ENCODE peak calls at places on chromosomes 2 and 18, in four cellular contexts. C is K562, F is breast epithelium, Y is HepG2. B is an unnamed sample.

GRCh38 chr18:78986018-78986481 is 6.4 kb downstream of the SALL3 start:
- DNase-seq in C (peak; percentile 14), F (no peak), Y (peak; percentile 17), B (no peak)

GRCh38 chr18:79924814-79925655 is 26.4 kb downstream of the SLC66A2 start:
- DNase-seq in C (no peak), F (peak; percentile 25), Y (no peak), B (peak; percentile 21)

GRCh38 chr2:62089658-62090057 is 106.3 kb upstream of the B3GNT2 start:
- DNase-seq in C (no peak), F (no peak), Y (no peak), B (no peak)

GRCh38 chr2:186726938-186727337 is 33.1 kb downstream of the FAM171B start:
- DNase-seq in C (no peak), F (no peak), Y (no peak), B (no peak)

GRCh38 chr2:237924164-237924534 is 42.7 kb upstream of the UBE2F start:
- DNase-seq in C (no peak), F (no peak), Y (no peak), B (no peak)

GRCh38 chr2:169091761-169092523 is 22.6 kb downstream of the DHRS9 start:
- DNase-seq in C (no peak), F (peak; percentile 62), Y (no peak), B (peak; percentile 74)

GRCh38 chr2:47069628-47070154 is 85.4 kb downstream of the STPG4 start:
- DNase-seq in C (no peak), F (peak; percentile 87), Y (peak; percentile 84), B (peak; percentile 67)

GRCh38 chr2:230664844-230665243 is 47.8 kb upstream of the CAB39 start:
- DNase-seq in C (no peak), F (no peak), Y (no peak), B (no peak)

GRCh38 chr2:18976112-18976961 is 382.1 kb downstream of the OSR1 start:
- DNase-seq in C (no peak), F (no peak), Y (no peak), B (no peak)

GRCh38 chr2:6073260-6074141 is 381.3 kb downstream of the SOX11 start:
- DNase-seq in C (no peak), F (no peak), Y (no peak), B (no peak)

GRCh38 chr18:55319517-55319905 is 268.5 kb downstream of the TCF4 start:
- DNase-seq in C (no peak), F (no peak), Y (no peak), B (no peak)

GRCh38 chr2:86480105-86480504 is 38.9 kb downstream of the KDM3A start:
- DNase-seq in C (no peak), F (peak; percentile 56), Y (no peak), B (peak; percentile 57)

GRCh38 chr2:133836691-133837090 is 268.4 kb upstream of the NCKAP5 start:
- DNase-seq in C (no peak), F (no peak), Y (no peak), B (no peak)

GRCh38 chr2:104844813-104845551 is 8.9 kb upstream of the POU3F3 start:
- DNase-seq in C (peak; percentile 3), F (no peak), Y (no peak), B (no peak)

GRCh38 chr2:3457524-3458395 is 61.6 kb downstream of the ADI1 start:
- DNase-seq in C (no peak), F (no peak), Y (no peak), B (peak; percentile 18)

GRCh38 chr2:168210898-168211570 is 36.4 kb downstream of the STK39 start:
- DNase-seq in C (no peak), F (no peak), Y (peak; percentile 88), B (no peak)

GRCh38 chr2:42567806-42568429 is 514 bp upstream of the MTA3 start:
- DNase-seq in C (peak; percentile 12), F (peak; percentile 53), Y (peak; percentile 40), B (peak; percentile 55)

GRCh38 chr2:181218271-181218935 is 238.0 kb downstream of the UBE2E3 start:
- DNase-seq in C (no peak), F (no peak), Y (no peak), B (no peak)
- H3K4me3 ChIP-seq in C (no peak overlapping the region), F (no peak overlapping the region), Y (no peak overlapping the region), B (no peak overlapping the region)

GRCh38 chr2:174682578-174683391 is 81.5 kb downstream of the CHRNA1 start:
- DNase-seq in C (no peak), F (no peak), Y (no peak), B (peak; percentile 61)
- TF ChIP-seq POLR2A in C (no peak), F (no peak), Y (no peak), B (no peak)

GRCh38 chr2:239239607-239240479 is 161.0 kb downstream of the HDAC4 start:
- DNase-seq in C (no peak), F (no peak), Y (no peak), B (no peak)
- H3K4me3 ChIP-seq in C (no peak overlapping the region), F (no peak overlapping the region), Y (no peak overlapping the region), B (no peak overlapping the region)

GRCh38 chr2:143885461-143885860 is 634.5 kb downstream of the ZEB2 start:
- DNase-seq in C (no peak), F (no peak), Y (no peak), B (no peak)
- TF ChIP-seq POLR2A in C (no peak), F (no peak), Y (no peak), B (no peak)

GRCh38 chr2:69762513-69763494 is 20.9 kb downstream of the ANXA4 start:
- DNase-seq in C (no peak), F (no peak), Y (no peak), B (peak; percentile 42)
- H3K4me3 ChIP-seq in C (no peak overlapping the region), F (peak overlapping the region; percentile 40), Y (no peak overlapping the region), B (peak overlapping the region; percentile 11)

DNA sequence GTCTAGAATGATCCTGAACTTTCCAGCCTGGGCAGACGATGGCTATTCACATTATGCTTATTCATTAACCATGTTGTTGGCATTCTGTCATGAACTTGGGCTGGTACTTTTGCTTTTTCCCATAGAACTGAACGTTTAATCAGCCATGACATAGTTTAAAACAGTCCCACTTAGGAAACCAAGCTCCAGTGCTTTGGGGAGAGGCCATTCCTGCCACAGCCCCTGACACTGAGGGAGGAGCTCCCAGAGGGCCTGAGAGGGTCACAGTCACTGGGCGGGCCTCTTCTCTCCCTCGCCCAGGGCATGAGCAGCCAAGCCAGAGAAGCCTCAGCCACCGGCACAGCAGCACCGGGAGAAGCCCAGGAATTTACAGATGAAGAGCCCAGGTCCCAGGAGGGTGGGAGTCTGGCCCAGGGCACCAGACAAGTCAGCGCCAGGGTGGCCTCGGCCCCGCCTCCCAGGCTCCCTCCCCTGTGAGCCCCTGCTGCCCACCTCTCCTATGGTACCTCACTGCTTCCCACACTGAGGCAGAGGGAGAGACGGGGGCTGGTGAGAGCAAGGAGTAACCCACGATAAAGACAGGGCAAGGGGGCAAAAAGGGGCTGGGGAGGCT is 33.6 kb downstream of the MAL start:
- DNase-seq in C (no peak), F (peak; percentile 19), Y (no peak), B (peak; percentile 29)
- TF ChIP-seq POLR2A in C (no peak), F (no peak), Y (no peak), B (no peak)

DNA sequence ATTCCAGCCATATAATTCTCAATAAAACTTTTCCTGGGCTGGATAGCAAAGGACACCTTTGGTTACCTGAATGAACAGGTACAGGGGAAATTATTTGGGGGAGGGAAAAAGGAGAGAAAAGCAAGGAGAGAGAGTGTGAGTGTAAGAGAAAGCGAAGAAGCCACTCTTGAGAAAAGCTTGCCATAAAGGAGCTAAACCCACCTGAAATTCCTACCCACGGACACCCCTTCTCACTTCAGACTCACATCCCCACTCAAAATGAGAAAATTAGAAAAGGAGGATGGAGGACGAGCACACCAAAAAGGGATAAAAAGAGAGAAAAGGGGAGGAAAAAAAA is 354 bp downstream of the ZEB2 start:
- DNase-seq in C (no peak), F (no peak), Y (no peak), B (no peak)
- H3K4me3 ChIP-seq in C (peak overlapping the region; percentile 91), F (peak overlapping the region; percentile 58), Y (no peak overlapping the region), B (peak overlapping the region; percentile 60)

GRCh38 chr2:84957771-84958134 is 13.2 kb upstream of the KCMF1 start:
- DNase-seq in C (no peak), F (no peak), Y (no peak), B (no peak)

GRCh38 chr2:84960157-84960506 is 10.8 kb upstream of the KCMF1 start:
- DNase-seq in C (no peak), F (no peak), Y (no peak), B (no peak)

GRCh38 chr2:84959494-84960156 is 11.3 kb upstream of the KCMF1 start:
- DNase-seq in C (no peak), F (no peak), Y (no peak), B (no peak)

GRCh38 chr2:84959045-84959493 is 11.9 kb upstream of the KCMF1 start:
- DNase-seq in C (no peak), F (no peak), Y (no peak), B (no peak)

GRCh38 chr2:84958135-84959044 is 12.6 kb upstream of the KCMF1 start:
- DNase-seq in C (no peak), F (no peak), Y (peak; percentile 80), B (peak; percentile 62)
- TF ChIP-seq POLR2A in C (no peak), F (no peak), Y (no peak), B (no peak)

B was measured in stomach.